ENCODE peak calls at places on chromosomes 13 and 19, in six cellular contexts. One of them, this sample, is unnamed.

GRCh38 chr13:27455331-27455855 is 5.0 kb upstream of the MTIF3 start:
- DNase-seq in BJ: no peak
- DNase-seq in GM06990: peak
- DNase-seq in adrenal gland: no peak
- DNase-seq in Peyer's patch: no peak
- DNase-seq in psoas muscle: no peak
- DNase-seq in this sample: no peak

GRCh38 chr19:17341386-17341785 is 4.0 kb downstream of the GTPBP3 start:
- DNase-seq in BJ: no peak
- DNase-seq in GM06990: no peak
- DNase-seq in adrenal gland: no peak
- DNase-seq in Peyer's patch: no peak
- DNase-seq in psoas muscle: no peak
- DNase-seq in this sample: no peak

GRCh38 chr19:16566161-16566560 is 6.1 kb downstream of the SLC35E1 start:
- DNase-seq in adrenal gland: no peak
- DNase-seq in GM06990: no peak
- DNase-seq in psoas muscle: no peak
- DNase-seq in BJ: no peak
- DNase-seq in Peyer's patch: no peak
- DNase-seq in this sample: no peak

GRCh38 chr13:106310450-106310849 is 225.0 kb downstream of the EFNB2 start:
- DNase-seq in Peyer's patch: no peak
- DNase-seq in psoas muscle: no peak
- DNase-seq in BJ: no peak
- DNase-seq in adrenal gland: no peak
- DNase-seq in GM06990: no peak
- DNase-seq in this sample: no peak

GRCh38 chr13:46122304-46122703 is 17.5 kb upstream of the CPB2 start:
- DNase-seq in psoas muscle: no peak
- DNase-seq in GM06990: no peak
- DNase-seq in Peyer's patch: no peak
- DNase-seq in BJ: no peak
- DNase-seq in adrenal gland: no peak
- DNase-seq in this sample: no peak

GRCh38 chr13:99417821-99418662 is 83.2 kb upstream of the TM9SF2 start:
- DNase-seq in Peyer's patch: no peak
- DNase-seq in adrenal gland: no peak
- DNase-seq in GM06990: no peak
- DNase-seq in psoas muscle: no peak
- DNase-seq in BJ: no peak
- DNase-seq in this sample: no peak

GRCh38 chr13:85503797-85504196 is 295.4 kb downstream of the SLITRK6 start:
- DNase-seq in psoas muscle: no peak
- DNase-seq in adrenal gland: no peak
- DNase-seq in GM06990: no peak
- DNase-seq in Peyer's patch: no peak
- DNase-seq in BJ: no peak
- DNase-seq in this sample: no peak

GRCh38 chr13:25977216-25977615 is 74.6 kb downstream of the SHISA2 start:
- DNase-seq in GM06990: no peak
- DNase-seq in Peyer's patch: no peak
- DNase-seq in BJ: no peak
- DNase-seq in psoas muscle: no peak
- DNase-seq in adrenal gland: no peak
- DNase-seq in this sample: no peak

GRCh38 chr19:16285769-16286564 is 38.7 kb upstream of the KLF2 start:
- DNase-seq in Peyer's patch: no peak
- DNase-seq in psoas muscle: no peak
- DNase-seq in GM06990: no peak
- DNase-seq in adrenal gland: no peak
- DNase-seq in BJ: no peak
- DNase-seq in this sample: no peak

GRCh38 chr19:15769586-15769985 is 17.9 kb upstream of the OR10H5 start:
- DNase-seq in Peyer's patch: no peak
- DNase-seq in adrenal gland: no peak
- DNase-seq in psoas muscle: no peak
- DNase-seq in BJ: no peak
- DNase-seq in GM06990: no peak
- DNase-seq in this sample: no peak

GRCh38 chr13:27790523-27790922 is 1.8 kb upstream of the GSX1 start:
- DNase-seq in adrenal gland: no peak
- DNase-seq in GM06990: no peak
- DNase-seq in Peyer's patch: no peak
- DNase-seq in psoas muscle: no peak
- DNase-seq in BJ: no peak
- DNase-seq in this sample: no peak

DNA sequence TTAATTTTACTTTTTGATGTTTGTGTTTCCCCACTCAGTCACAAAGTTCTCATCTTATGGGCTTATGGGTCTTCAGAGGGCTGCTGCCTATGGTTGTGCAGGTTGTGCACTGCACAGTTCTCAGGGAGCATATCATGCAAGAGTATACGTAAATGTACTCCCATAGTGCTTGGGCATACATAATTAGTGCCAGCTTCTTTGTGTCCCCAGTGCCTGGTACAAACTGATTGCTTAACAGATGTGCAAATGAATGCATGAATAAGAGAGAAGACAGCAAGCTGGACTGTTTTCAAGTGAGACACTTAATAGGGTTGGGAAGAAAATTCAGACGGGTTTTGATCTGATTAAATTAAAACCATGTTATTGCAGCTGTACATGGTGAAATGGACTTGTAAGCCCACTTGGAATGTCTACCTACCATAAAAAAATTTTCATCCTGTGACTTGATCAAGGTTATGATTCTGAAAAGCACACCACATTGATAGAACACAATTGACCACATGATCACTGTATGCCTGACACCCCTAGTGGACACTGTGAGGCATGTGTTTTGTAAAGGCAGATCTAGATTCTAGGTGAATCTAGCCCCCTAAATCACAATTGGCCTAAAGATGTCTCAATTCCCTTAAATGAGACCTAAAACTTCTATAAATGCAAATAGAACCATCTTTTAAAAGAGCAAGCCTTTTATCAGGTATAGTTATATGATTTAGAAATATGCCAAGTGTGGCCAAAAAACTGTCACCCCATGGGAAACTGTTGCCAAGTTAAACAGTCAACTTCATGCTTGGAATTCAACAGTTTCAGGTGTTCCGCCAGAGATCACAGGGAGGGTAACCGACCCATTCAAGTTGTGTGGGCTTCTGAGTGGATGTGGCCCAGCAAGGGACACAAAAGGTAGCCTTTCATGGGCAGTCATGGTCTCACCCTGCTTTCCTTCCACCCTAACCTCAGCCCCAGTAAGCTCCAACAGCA is 27.9 kb downstream of the FAM124A start:
- DNase-seq in BJ: no peak
- DNase-seq in psoas muscle: no peak
- DNase-seq in Peyer's patch: no peak
- DNase-seq in adrenal gland: no peak
- DNase-seq in GM06990: no peak
- DNase-seq in this sample: no peak
- TF ChIP-seq CTCF in BJ: peak
- TF ChIP-seq CTCF in psoas muscle: peak
- TF ChIP-seq CTCF in Peyer's patch: peak
- TF ChIP-seq CTCF in adrenal gland: peak
- TF ChIP-seq CTCF in GM06990: peak
- TF ChIP-seq CTCF in this sample: peak

DNA sequence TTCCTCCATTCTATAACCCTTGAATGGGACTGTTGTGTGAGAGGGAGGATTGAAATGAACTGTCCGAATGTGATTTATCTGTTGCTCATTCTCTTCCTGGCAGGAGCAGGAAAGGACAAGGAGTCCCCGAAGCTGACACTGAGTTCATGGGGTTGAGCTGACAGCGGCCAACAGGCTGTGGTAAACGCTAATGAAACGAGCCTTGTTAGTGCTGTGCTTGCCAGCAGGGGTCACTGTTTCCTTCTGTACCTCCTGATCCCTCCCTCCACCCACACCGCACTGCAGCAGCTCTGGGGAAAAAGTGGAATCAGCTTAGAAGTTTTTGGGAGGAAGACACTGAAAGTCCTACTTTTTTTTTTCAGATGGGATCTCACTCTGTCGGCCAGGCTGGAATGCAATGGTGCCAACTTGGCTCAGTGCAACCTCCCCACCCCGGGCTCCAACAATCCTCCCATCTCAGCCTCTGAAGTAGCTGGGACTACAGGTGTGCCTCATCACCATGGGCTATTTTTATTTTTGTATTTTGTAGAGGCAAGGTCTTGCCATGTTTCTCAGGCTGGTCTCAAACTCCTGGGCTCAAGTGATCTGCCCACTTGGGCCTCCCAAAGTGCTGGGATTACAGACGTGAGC is 6.7 kb upstream of the ZNF761 start:
- DNase-seq in GM06990: peak
- DNase-seq in Peyer's patch: peak
- DNase-seq in psoas muscle: peak
- DNase-seq in BJ: no peak
- DNase-seq in adrenal gland: peak
- DNase-seq in this sample: peak
- TF ChIP-seq CTCF in GM06990: peak
- TF ChIP-seq CTCF in Peyer's patch: peak
- TF ChIP-seq CTCF in psoas muscle: peak
- TF ChIP-seq CTCF in BJ: peak
- TF ChIP-seq CTCF in adrenal gland: peak
- TF ChIP-seq CTCF in this sample: peak

GRCh38 chr19:49085868-49086232 is 599 bp downstream of the SNRNP70 start:
- DNase-seq in adrenal gland: no peak
- DNase-seq in GM06990: no peak
- DNase-seq in Peyer's patch: no peak
- DNase-seq in BJ: no peak
- DNase-seq in psoas muscle: no peak
- DNase-seq in this sample: no peak
- TF ChIP-seq CTCF in adrenal gland: no peak
- TF ChIP-seq CTCF in GM06990: no peak
- TF ChIP-seq CTCF in Peyer's patch: no peak
- TF ChIP-seq CTCF in BJ: no peak
- TF ChIP-seq CTCF in psoas muscle: no peak
- TF ChIP-seq CTCF in this sample: no peak

DNA sequence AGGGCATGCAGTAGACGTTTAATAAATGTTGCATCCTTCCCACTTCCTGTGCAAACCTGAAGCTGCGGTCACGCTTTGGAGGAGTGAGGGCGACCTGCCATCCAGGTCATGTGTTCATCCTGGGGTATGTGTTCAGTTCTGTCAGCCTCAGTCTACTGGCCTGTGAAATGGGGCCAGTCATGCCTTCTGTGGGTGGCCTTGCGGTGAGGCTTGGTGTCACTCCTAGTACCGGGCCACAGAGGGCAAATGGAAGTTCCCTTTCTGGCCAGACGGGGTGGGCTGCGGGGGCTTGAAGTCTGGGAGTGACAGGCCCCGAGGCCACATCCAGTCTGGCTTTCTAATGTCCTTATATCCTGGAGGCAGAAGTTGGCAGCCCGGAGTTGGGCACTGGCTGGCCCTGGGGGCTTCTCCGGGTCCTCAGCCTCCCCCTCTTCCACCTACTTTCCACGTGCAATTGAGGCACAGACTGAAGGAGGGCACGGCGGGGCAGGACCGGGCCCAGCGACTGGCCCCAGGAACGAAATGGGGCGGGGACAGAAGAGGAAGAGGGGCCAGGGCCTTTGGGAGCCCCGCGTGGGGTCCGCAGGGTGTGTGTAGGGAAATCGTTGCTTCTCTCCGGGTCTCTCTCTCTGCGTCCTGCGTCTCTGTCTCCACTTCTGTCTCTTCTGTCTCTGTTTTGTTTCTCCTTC is 11.1 kb downstream of the PDE4A start:
- DNase-seq in psoas muscle: peak
- DNase-seq in GM06990: peak
- DNase-seq in BJ: no peak
- DNase-seq in adrenal gland: peak
- DNase-seq in Peyer's patch: no peak
- DNase-seq in this sample: no peak
- TF ChIP-seq CTCF in psoas muscle: no peak
- TF ChIP-seq CTCF in GM06990: no peak
- TF ChIP-seq CTCF in BJ: no peak
- TF ChIP-seq CTCF in adrenal gland: no peak
- TF ChIP-seq CTCF in Peyer's patch: no peak
- TF ChIP-seq CTCF in this sample: no peak

GRCh38 chr19:3852177-3852511 is 16.7 kb downstream of the ZFR2 start:
- DNase-seq in GM06990: no peak
- DNase-seq in Peyer's patch: no peak
- DNase-seq in BJ: no peak
- DNase-seq in adrenal gland: no peak
- DNase-seq in psoas muscle: no peak
- DNase-seq in this sample: no peak

GRCh38 chr19:3851254-3852176 is 17.3 kb downstream of the ZFR2 start:
- DNase-seq in Peyer's patch: no peak
- DNase-seq in GM06990: no peak
- DNase-seq in psoas muscle: no peak
- DNase-seq in BJ: no peak
- DNase-seq in adrenal gland: no peak
- DNase-seq in this sample: no peak

GRCh38 chr19:3850320-3850972 is 18.4 kb downstream of the ZFR2 start:
- DNase-seq in GM06990: no peak
- DNase-seq in psoas muscle: no peak
- DNase-seq in adrenal gland: no peak
- DNase-seq in Peyer's patch: no peak
- DNase-seq in BJ: no peak
- DNase-seq in this sample: no peak

GRCh38 chr19:3849787-3850186 is 19.1 kb downstream of the ZFR2 start:
- DNase-seq in Peyer's patch: no peak
- DNase-seq in BJ: no peak
- DNase-seq in psoas muscle: no peak
- DNase-seq in adrenal gland: no peak
- DNase-seq in GM06990: no peak
- DNase-seq in this sample: no peak

DNA sequence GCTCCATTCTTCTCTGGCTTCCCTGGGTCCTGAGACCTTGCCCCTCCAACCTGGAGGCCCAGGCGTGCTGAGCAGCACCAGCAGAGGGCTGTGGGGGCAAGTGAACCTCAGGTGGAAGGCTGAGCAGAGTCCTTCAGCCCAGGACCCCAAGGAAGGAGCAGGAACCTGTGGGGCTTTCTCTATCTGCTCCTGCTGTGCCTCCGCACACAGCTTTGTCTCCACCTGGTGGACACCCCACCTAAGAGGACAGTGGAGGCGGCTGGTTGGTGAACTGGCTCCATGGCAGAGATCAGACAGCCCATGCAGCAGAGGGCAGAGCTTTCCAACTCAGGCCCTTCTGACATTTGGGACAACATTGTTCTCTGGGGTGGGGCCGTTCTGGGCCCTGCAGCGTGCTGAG is 19.7 kb downstream of the ZFR2 start:
- DNase-seq in adrenal gland: no peak
- DNase-seq in GM06990: no peak
- DNase-seq in Peyer's patch: no peak
- DNase-seq in psoas muscle: no peak
- DNase-seq in BJ: no peak
- DNase-seq in this sample: no peak
- TF ChIP-seq CTCF in adrenal gland: no peak
- TF ChIP-seq CTCF in GM06990: peak
- TF ChIP-seq CTCF in Peyer's patch: peak
- TF ChIP-seq CTCF in psoas muscle: no peak
- TF ChIP-seq CTCF in BJ: peak
- TF ChIP-seq CTCF in this sample: peak

This sample was measured in AG09319.